ENCODE peak calls at places on chromosomes 3 and 15, in five cellular contexts. D is Peyer's patch, X is suprapubic skin, A is heart left ventricle, I is HepG2. N is an unnamed sample.
A peak's percentile ranks its signal among the peaks of the same experiment; 100 is the strongest.

GRCh38 chr3:25594007-25594502 is 70.7 kb downstream of the TOP2B start:
- DNase-seq in D (no peak), X (no peak), A (no peak), I (peak; percentile 30), N (no peak)

GRCh38 chr3:46907271-46907670 is 29.8 kb downstream of the PTH1R start:
- DNase-seq in D (no peak), X (peak; percentile 45), A (no peak), I (no peak), N (no peak)

GRCh38 chr3:40035177-40035576 is 225.8 kb downstream of the MYRIP start:
- DNase-seq in D (no peak), X (no peak), A (no peak), I (no peak), N (no peak)

GRCh38 chr3:128001576-128001975 is 50.7 kb upstream of the SEC61A1 start:
- DNase-seq in D (no peak), X (no peak), A (no peak), I (no peak), N (no peak)

GRCh38 chr15:27124287-27124830 is 153.4 kb downstream of the GABRG3 start:
- DNase-seq in D (no peak), X (no peak), A (no peak), I (no peak), N (no peak)

GRCh38 chr3:183085634-183086390 is 13.5 kb downstream of the MCCC1 start:
- DNase-seq in D (no peak), X (no peak), A (no peak), I (no peak), N (no peak)

GRCh38 chr3:7520593-7520992 is 659.7 kb downstream of the GRM7 start:
- DNase-seq in D (no peak), X (no peak), A (no peak), I (no peak), N (no peak)

GRCh38 chr3:17771177-17772048 is 29.0 kb upstream of the TBC1D5 start:
- DNase-seq in D (no peak), X (no peak), A (no peak), I (no peak), N (no peak)

GRCh38 chr3:16618721-16619120 is 13.5 kb upstream of the DAZL start:
- DNase-seq in D (no peak), X (no peak), A (no peak), I (no peak), N (no peak)

GRCh38 chr3:128697336-128697735 is 28.6 kb upstream of the RAB7A start:
- DNase-seq in D (no peak), X (no peak), A (no peak), I (no peak), N (no peak)

GRCh38 chr3:117873236-117873635 is 1161.4 kb downstream of the IGSF11 start:
- DNase-seq in D (no peak), X (no peak), A (peak; percentile 4), I (no peak), N (no peak)

GRCh38 chr3:127425505-127426443 is 137.9 kb upstream of the PRR20G start:
- DNase-seq in D (no peak), X (no peak), A (no peak), I (no peak), N (no peak)

GRCh38 chr3:55487376-55488241 is 503 bp upstream of the WNT5A start:
- DNase-seq in D (no peak), X (peak; percentile 56), A (peak; percentile 12), I (no peak), N (no peak)

GRCh38 chr15:28912422-28912821 is 26.6 kb downstream of the APBA2 start:
- DNase-seq in D (no peak), X (peak; percentile 24), A (no peak), I (no peak), N (no peak)

GRCh38 chr15:27017168-27017809 is 46.3 kb downstream of the GABRG3 start:
- DNase-seq in D (no peak), X (no peak), A (no peak), I (peak; percentile 73), N (no peak)

GRCh38 chr3:179666436-179667035 is 13.7 kb downstream of the USP13 start:
- DNase-seq in D (no peak), X (no peak), A (peak; percentile 74), I (no peak), N (peak; percentile 82)

GRCh38 chr15:68676011-68676605 is 97.3 kb downstream of the CORO2B start:
- DNase-seq in D (no peak), X (no peak), A (no peak), I (no peak), N (no peak)

GRCh38 chr3:109943181-109943580 is 605.8 kb upstream of the DPPA4 start:
- DNase-seq in D (no peak), X (no peak), A (no peak), I (no peak), N (no peak)

GRCh38 chr3:100606894-100607512 is 2.4 kb upstream of the ADGRG7 start:
- DNase-seq in D (no peak), X (no peak), A (no peak), I (no peak), N (no peak)

GRCh38 chr3:119580148-119580760 is 962 bp downstream of the ADPRH start:
- DNase-seq in D (peak; percentile 70), X (no peak), A (peak; percentile 60), I (no peak), N (no peak)

GRCh38 chr3:42906085-42906904 is at the start of gene ZNF662:
- DNase-seq in D (no peak), X (peak; percentile 67), A (peak; percentile 48), I (no peak), N (no peak)

GRCh38 chr3:42914771-42915515 is 9.0 kb downstream of the ZNF662 start:
- DNase-seq in D (no peak), X (no peak), A (no peak), I (peak; percentile 92), N (no peak)

GRCh38 chr3:42908675-42909074 is 2.7 kb downstream of the ZNF662 start:
- DNase-seq in D (no peak), X (no peak), A (no peak), I (no peak), N (no peak)

GRCh38 chr3:42906905-42907183 is 902 bp downstream of the ZNF662 start:
- DNase-seq in D (no peak), X (no peak), A (no peak), I (no peak), N (no peak)

DNA sequence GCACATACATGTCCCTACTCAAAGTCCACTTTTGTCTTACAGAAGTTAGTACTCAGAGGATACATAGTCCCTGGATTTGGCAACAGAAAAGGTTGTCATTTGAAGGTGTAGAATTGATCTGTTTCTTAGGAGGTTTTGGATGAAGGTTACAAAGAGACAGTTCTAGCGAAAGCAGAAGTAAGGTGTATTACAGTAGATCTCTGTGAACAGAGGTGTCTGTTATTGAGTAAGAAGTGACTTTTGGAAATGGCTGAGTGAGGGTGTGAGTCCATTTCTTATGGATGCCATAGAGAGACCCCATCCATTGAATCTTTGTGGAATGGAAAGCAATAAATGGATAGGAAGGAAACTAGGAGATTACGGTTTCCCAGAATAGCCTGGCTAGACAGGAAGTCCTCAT is 5.6 kb downstream of the ZNF662 start:
- DNase-seq in D (no peak), X (no peak), A (no peak), I (no peak), N (no peak)
- H3K27me3 ChIP-seq in D (no peaks in the 10 kb centered on the region), X (no peaks in the 10 kb centered on the region), A (no peaks in the 10 kb centered on the region), I (peaks cover 10% of the 10 kb centered on the region), N (no peaks in the 10 kb centered on the region)

DNA sequence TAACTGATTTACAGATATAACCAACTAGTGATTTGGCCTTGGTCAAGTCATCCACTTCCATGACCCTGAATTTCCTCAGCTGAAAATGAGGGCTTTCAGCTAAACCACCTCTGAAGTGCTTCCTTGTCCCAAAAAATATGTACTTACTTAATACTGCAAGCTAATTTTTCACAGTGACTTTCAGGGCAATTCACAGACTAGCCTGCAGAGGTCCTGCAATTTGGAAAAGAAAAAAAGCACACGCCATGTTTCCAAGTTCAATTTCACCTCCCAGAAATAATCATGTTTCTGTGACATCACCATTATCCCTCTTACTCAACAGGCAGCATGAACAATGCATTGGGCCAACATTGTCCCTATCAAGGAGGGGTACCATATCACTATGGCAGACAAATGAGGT is 218.2 kb downstream of the SHOX2 start:
- DNase-seq in D (no peak), X (no peak), A (no peak), I (no peak), N (no peak)
- TF ChIP-seq CTCF in D (no peak), X (no peak), A (no peak), I (no peak), N (no peak)

GRCh38 chr3:13016726-13017255 is 56.4 kb downstream of the IQSEC1 start:
- DNase-seq in D (no peak), X (peak; percentile 32), A (no peak), I (no peak), N (no peak)
- TF ChIP-seq POLR2A in D (no peak), X (no peak), A (no peak), I (no peak), N (no peak)

GRCh38 chr3:10445561-10445960 is 59.8 kb downstream of the ATP2B2 start:
- DNase-seq in D (no peak), X (no peak), A (no peak), I (no peak), N (no peak)
- H3K27me3 ChIP-seq in D (no peaks in the 10 kb centered on the region), X (peaks cover 8% of the 10 kb centered on the region), A (no peaks in the 10 kb centered on the region), I (peaks cover 4% of the 10 kb centered on the region), N (no peaks in the 10 kb centered on the region)

GRCh38 chr3:60839242-60839641 is 412.0 kb downstream of the FHIT start:
- DNase-seq in D (no peak), X (no peak), A (no peak), I (no peak), N (no peak)
- TF ChIP-seq CTCF in D (no peak), X (no peak), A (no peak), I (peak; percentile 36), N (no peak)

GRCh38 chr15:24954783-24955548 is at the start of the genes SNRPN and SNURF:
- DNase-seq in D (peak; percentile 71), X (peak; percentile 80), A (peak; percentile 74), I (peak; percentile 30), N (no peak)
- TF ChIP-seq POLR2A in D (peak; percentile 61), X (peak; percentile 36), A (peak; percentile 74), I (peak; percentile 98), N (peak; percentile 67)

GRCh38 chr15:73850228-73850627 is 23.1 kb upstream of the TBC1D21 start:
- DNase-seq in D (no peak), X (no peak), A (no peak), I (no peak), N (no peak)

GRCh38 chr15:73852507-73852906 is 20.9 kb upstream of the TBC1D21 start:
- DNase-seq in D (no peak), X (no peak), A (no peak), I (no peak), N (no peak)

GRCh38 chr15:73849641-73850040 is 23.7 kb upstream of the TBC1D21 start:
- DNase-seq in D (no peak), X (peak; percentile 24), A (no peak), I (no peak), N (no peak)

GRCh38 chr15:73854265-73854664 is 19.1 kb upstream of the TBC1D21 start:
- DNase-seq in D (no peak), X (peak; percentile 15), A (no peak), I (no peak), N (no peak)

GRCh38 chr15:73851679-73852078 is 21.7 kb upstream of the TBC1D21 start:
- DNase-seq in D (no peak), X (peak; percentile 28), A (no peak), I (peak; percentile 25), N (no peak)
- H3K27me3 ChIP-seq in D (no peaks in the 10 kb centered on the region), X (peaks cover 24% of the 10 kb centered on the region), A (no peaks in the 10 kb centered on the region), I (no peaks in the 10 kb centered on the region), N (no peaks in the 10 kb centered on the region)

N was measured in vagina.